ENCODE peak calls at places on chromosome 3, in four cellular contexts. D is WTC11, B is HepG2, I is K562. S is an unnamed sample.

GRCh38 chr3:16148783-16149182 is 25.7 kb upstream of the GALNT15 start:
- DNase-seq in D (no peak), B (no peak), I (no peak), S (peak)

GRCh38 chr3:194806991-194807685 is 121.5 kb downstream of the FAM43A start:
- DNase-seq in D (no peak), B (no peak), I (no peak), S (no peak)

GRCh38 chr3:122688996-122689395 is 8.4 kb downstream of the PARP14 start:
- DNase-seq in D (no peak), B (no peak), I (no peak), S (no peak)

GRCh38 chr3:64974401-64974800 is 286.6 kb upstream of the ADAMTS9 start:
- DNase-seq in D (no peak), B (no peak), I (no peak), S (no peak)

GRCh38 chr3:49902511-49903345 is 945 bp downstream of the MST1R start:
- DNase-seq in D (no peak), B (no peak), I (no peak), S (no peak)

GRCh38 chr3:52523386-52524257 is 10.0 kb downstream of the NT5DC2 start:
- DNase-seq in D (no peak), B (no peak), I (no peak), S (no peak)

GRCh38 chr3:79255696-79256095 is 512.1 kb downstream of the ROBO1 start:
- DNase-seq in D (no peak), B (no peak), I (no peak), S (no peak)

GRCh38 chr3:14725015-14725431 is 50.1 kb downstream of the C3orf20 start:
- DNase-seq in D (no peak), B (no peak), I (no peak), S (no peak)

GRCh38 chr3:29694783-29695182 is 413.9 kb downstream of the RBMS3 start:
- DNase-seq in D (no peak), B (peak), I (no peak), S (no peak)

GRCh38 chr3:16258892-16259291 is 5.9 kb downstream of the DPH3 start:
- DNase-seq in D (no peak), B (no peak), I (no peak), S (no peak)

GRCh38 chr3:36677331-36678007 is 86.9 kb downstream of the DCLK3 start:
- DNase-seq in D (no peak), B (peak), I (no peak), S (no peak)

GRCh38 chr3:130380398-130380797 is 34.9 kb downstream of the COL6A5 start:
- DNase-seq in D (no peak), B (no peak), I (peak), S (no peak)

GRCh38 chr3:45528429-45528828 is 66.1 kb upstream of the LIMD1 start:
- DNase-seq in D (no peak), B (no peak), I (no peak), S (no peak)

GRCh38 chr3:50205719-50206276 is 727 bp downstream of the SLC38A3 start:
- DNase-seq in D (peak), B (peak), I (peak), S (no peak)

GRCh38 chr3:151316267-151316991 is at the start of gene GPR87:
- DNase-seq in D (no peak), B (no peak), I (no peak), S (no peak)

GRCh38 chr3:157089455-157090221 is 70.3 kb downstream of the CCNL1 start:
- DNase-seq in D (no peak), B (no peak), I (peak), S (no peak)
- TF ChIP-seq ELF4 in D (no peak), B (no peak), I (peak), S (no peak)

DNA sequence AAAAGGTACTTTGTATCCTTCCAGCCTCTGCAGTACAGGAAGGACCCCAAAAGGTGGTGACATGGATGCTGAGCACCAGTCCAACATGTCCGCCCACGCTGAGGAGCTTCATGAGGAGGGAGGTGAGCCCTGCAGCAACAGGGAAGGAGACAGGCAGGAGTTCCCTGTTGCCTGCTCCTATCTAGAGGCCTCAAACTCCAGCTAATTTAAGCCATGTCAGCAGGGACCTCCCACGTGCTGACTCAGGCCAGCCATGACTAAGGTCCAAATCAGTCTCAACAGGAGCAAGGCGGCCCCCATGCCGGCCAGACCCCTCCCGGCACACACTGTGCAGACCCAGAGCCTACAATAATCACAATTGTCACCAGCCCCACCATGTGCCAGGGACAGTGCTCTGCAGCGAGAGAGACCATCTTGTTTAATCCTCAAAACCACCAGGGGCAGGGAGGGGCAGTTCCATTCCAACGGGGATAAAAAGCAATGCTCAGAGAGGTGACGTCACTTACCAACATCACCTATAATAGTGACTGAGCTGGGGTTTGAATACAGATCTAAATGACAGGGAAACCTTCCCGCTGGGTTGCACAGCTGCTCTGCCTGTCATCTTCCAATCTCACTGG is 54.5 kb upstream of the GATA2 start:
- DNase-seq in D (no peak), B (no peak), I (peak), S (no peak)
- TF ChIP-seq ELF4 in D (no peak), B (no peak), I (no peak), S (no peak)

DNA sequence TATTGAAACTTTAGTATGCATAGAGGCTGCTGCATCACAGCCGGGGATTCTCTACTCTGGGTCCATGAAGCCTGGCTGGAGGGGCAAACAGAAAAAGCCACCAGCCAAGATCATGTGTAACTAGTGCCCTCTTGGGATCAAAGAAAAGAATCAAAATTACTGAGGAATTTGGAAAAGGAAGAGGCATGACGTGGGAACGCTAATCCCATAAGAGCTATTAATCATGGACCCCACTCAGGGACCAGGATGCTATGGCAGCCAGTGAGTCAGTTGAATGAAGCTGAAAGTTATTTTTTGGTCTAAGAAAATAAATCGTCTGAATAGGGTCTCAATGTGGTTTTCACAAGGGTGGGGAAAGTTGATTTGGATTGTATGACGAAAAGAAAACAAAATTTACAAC is 1165.1 kb downstream of the ROBO2 start:
- DNase-seq in D (no peak), B (peak), I (no peak), S (peak)
- TF ChIP-seq ELF4 in D (no peak), B (no peak), I (no peak), S (no peak)

DNA sequence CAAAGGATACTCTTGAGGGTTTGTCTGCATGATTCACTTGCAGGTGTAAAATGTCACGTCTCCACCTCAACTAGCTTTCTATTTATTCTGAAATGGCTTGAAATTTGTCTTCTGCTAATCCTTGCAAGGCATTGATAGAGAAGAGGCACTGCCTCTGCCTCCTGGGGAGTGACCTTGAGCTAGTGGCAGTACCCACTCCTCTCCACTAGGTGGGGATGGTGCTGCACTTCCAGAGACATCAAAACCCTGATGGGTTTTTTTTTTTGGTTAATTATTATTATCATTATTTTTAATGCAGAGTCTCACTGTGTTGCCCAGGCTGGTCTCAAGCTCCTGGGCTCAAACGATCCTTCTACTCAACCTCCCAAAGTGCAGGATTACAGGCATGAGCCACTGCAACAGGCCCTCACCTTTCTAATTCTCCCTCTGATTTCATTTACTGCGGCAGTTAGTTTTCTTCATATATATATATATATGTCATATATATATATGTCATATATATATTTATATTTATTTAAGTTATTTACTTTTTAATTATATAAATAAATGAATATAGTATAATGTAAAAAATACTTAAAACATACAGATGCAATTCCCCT is 117.6 kb upstream of the EIF1B start:
- DNase-seq in D (peak), B (peak), I (peak), S (peak)
- TF ChIP-seq ELF4 in D (no peak), B (no peak), I (no peak), S (no peak)

GRCh38 chr3:189267981-189268613 is 96.3 kb downstream of the TPRG1 start:
- DNase-seq in D (peak), B (peak), I (no peak), S (peak)
- TF ChIP-seq ELF4 in D (no peak), B (no peak), I (no peak), S (no peak)

DNA sequence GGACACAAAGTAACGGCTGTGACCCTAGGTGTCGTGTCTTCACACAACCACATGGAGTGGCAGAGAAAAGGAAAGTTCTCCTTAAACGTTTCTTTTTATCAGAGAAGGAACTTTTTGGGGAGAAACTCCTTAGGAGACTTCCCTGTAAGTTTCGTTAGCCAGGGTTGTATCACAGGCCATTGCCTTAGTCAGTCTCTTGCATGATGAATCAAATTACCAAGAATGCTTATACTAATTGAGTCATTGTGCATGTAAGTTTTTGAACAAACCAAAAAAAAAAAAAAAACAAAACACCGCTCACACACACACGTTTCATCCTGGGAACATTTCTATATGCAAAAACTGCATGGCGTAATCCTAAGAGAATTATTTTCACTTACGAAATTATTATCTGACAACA is 150.4 kb upstream of the SATB1 start:
- DNase-seq in D (no peak), B (no peak), I (no peak), S (no peak)
- TF ChIP-seq ELF4 in D (no peak), B (no peak), I (no peak), S (no peak)

DNA sequence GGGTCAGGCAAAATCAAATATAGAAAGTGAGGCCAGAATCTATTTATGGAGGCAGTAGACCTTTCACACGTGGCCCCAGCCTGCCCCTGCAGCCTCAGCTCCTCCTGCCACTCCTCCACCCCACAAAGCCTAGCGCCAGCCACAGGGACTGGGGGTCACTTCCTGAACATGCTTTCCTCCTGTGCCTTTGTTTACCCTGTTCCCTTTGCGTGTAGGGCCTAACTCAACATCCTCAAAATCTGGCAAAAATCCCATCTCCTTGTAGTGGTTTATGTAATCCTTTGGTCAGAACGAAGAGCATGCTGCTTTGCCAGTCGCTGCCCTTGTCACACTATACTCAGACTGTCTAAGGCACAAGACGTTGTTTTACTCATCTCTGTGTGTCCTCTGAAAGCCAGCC is 39.6 kb downstream of the KBTBD12 start:
- DNase-seq in D (no peak), B (no peak), I (no peak), S (no peak)
- TF ChIP-seq ELF4 in D (no peak), B (no peak), I (no peak), S (no peak)

GRCh38 chr3:51330046-51330445 is 55.0 kb upstream of the MANF start:
- DNase-seq in D (no peak), B (no peak), I (no peak), S (no peak)
- TF ChIP-seq ELF4 in D (no peak), B (no peak), I (no peak), S (no peak)

DNA sequence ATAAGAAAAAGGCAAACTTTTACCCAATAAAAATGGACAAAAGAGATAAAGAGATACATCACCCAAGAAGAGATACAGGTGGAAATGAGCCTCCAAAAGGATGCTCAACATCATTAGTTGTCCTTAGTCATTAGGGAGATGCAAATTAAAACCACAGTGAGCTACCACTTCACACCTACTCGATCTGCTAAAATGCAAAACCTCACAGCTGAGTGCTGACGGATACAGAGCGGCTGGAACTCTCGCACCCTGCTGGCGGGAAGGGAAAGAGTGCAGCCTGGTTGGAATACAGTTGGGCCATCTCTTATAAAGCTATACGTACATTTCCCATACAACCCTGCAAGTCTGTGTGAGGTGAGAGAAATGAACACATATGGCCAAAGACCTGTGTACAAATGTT is 78.5 kb upstream of the PRR20G start:
- DNase-seq in D (peak), B (no peak), I (no peak), S (no peak)
- TF ChIP-seq ELF4 in D (no peak), B (no peak), I (no peak), S (no peak)

GRCh38 chr3:55719508-55719907 is 232.4 kb upstream of the WNT5A start:
- DNase-seq in D (no peak), B (no peak), I (no peak), S (no peak)

GRCh38 chr3:55720614-55721013 is 233.5 kb upstream of the WNT5A start:
- DNase-seq in D (no peak), B (no peak), I (no peak), S (no peak)

GRCh38 chr3:55724407-55724784 is 237.3 kb upstream of the WNT5A start:
- DNase-seq in D (no peak), B (no peak), I (no peak), S (no peak)

GRCh38 chr3:55723653-55724406 is 236.7 kb upstream of the WNT5A start:
- DNase-seq in D (no peak), B (no peak), I (no peak), S (no peak)

GRCh38 chr3:55721716-55722484 is 234.8 kb upstream of the WNT5A start:
- DNase-seq in D (peak), B (no peak), I (peak), S (peak)
- TF ChIP-seq ELF4 in D (no peak), B (no peak), I (no peak), S (no peak)